ENCODE peak calls at places on chromosomes 16 and 17, in eight cellular contexts. C is GM20000, L is osteoblast, X is NB4, S is upper lobe of right lung, Y is thyroid gland, M is nephron progenitor cell, W is kidney. N is an unnamed sample.

GRCh38 chr17:37177234-37177633 is 198.6 kb upstream of the C17orf78 start:
- DNase-seq in S (no peak), Y (no peak), L (no peak), C (no peak), W (no peak), M (no peak), X (no peak), N (no peak)

GRCh38 chr16:79564594-79565210 is 35.8 kb downstream of the MAF start:
- DNase-seq in X (no peak), W (no peak), L (no peak), S (no peak), Y (no peak), C (no peak), M (no peak), N (no peak)

GRCh38 chr17:72466199-72466598 is 345.4 kb downstream of the SOX9 start:
- DNase-seq in Y (peak), S (no peak), L (no peak), M (no peak), W (peak), X (no peak), C (peak), N (peak)

GRCh38 chr17:61482467-61482866 is 30.2 kb downstream of the TBX4 start:
- DNase-seq in S (no peak), C (no peak), L (no peak), Y (no peak), W (peak), M (no peak), X (no peak), N (no peak)

GRCh38 chr16:10919003-10919351 is 23.3 kb downstream of the DEXI start:
- DNase-seq in X (no peak), L (no peak), S (no peak), C (no peak), W (no peak), M (no peak), Y (no peak), N (no peak)

GRCh38 chr16:50166511-50167500 is 13.7 kb downstream of the TENT4B start:
- DNase-seq in Y (no peak), C (no peak), X (peak), S (no peak), W (no peak), L (no peak), M (no peak), N (no peak)

GRCh38 chr16:35134471-35134870 is 1675.1 kb downstream of the TP53TG3F start:
- DNase-seq in W (no peak), S (no peak), X (no peak), L (no peak), M (no peak), C (no peak), Y (no peak), N (no peak)

GRCh38 chr17:9878361-9878760 is 26.7 kb downstream of the RCVRN start:
- DNase-seq in C (no peak), X (no peak), W (no peak), S (no peak), M (no peak), Y (no peak), L (no peak), N (no peak)

GRCh38 chr16:67459066-67459857 is 21.7 kb downstream of the ATP6V0D1 start:
- DNase-seq in S (peak), W (no peak), C (no peak), M (peak), Y (peak), X (no peak), L (peak), N (no peak)

GRCh38 chr17:45149669-45150603 is 1.7 kb downstream of the HEXIM1 start:
- DNase-seq in L (peak), S (peak), M (peak), Y (peak), X (peak), C (no peak), W (peak), N (no peak)

GRCh38 chr17:31550389-31551056 is 159.0 kb downstream of the RAB11FIP4 start:
- DNase-seq in L (no peak), W (no peak), X (no peak), Y (peak), M (no peak), S (no peak), C (no peak), N (no peak)

GRCh38 chr16:67244387-67245188 is 2.7 kb downstream of the FHOD1 start:
- DNase-seq in S (peak), M (no peak), X (peak), L (peak), Y (peak), C (peak), W (peak), N (peak)

GRCh38 chr17:55420776-55421178 is 858 bp downstream of the MMD start:
- DNase-seq in W (peak), M (peak), X (peak), S (peak), Y (peak), L (peak), C (peak), N (no peak)
- TF ChIP-seq CTCF in W (no peak), M (no peak), X (no peak), S (no peak), Y (no peak), L (no peak), C (no peak), N (no peak)

GRCh38 chr17:32593003-32593402 is 106.2 kb downstream of the CDK5R1 start:
- DNase-seq in M (no peak), X (no peak), Y (no peak), C (no peak), S (no peak), W (no peak), L (no peak), N (no peak)
- TF ChIP-seq CTCF in M (no peak), X (no peak), Y (no peak), C (no peak), S (no peak), W (no peak), L (no peak), N (no peak)

GRCh38 chr16:4499196-4499555 is 23.0 kb downstream of the HMOX2 start:
- DNase-seq in Y (no peak), C (no peak), S (no peak), X (no peak), L (no peak), W (no peak), M (no peak), N (no peak)
- TF ChIP-seq CTCF in Y (no peak), C (no peak), S (no peak), X (no peak), L (no peak), W (no peak), M (no peak), N (no peak)

GRCh38 chr16:82530883-82531282 is 95.9 kb upstream of the CDH13 start:
- DNase-seq in Y (no peak), L (no peak), X (no peak), S (no peak), C (no peak), W (no peak), M (no peak), N (no peak)
- TF ChIP-seq CTCF in Y (no peak), L (no peak), X (no peak), S (no peak), C (no peak), W (no peak), M (no peak), N (no peak)

GRCh38 chr17:82257473-82257872 is 16.0 kb downstream of the CSNK1D start:
- DNase-seq in W (no peak), C (peak), Y (no peak), M (no peak), L (peak), S (no peak), X (no peak), N (no peak)
- TF ChIP-seq CTCF in W (no peak), C (no peak), Y (no peak), M (no peak), L (no peak), S (no peak), X (no peak), N (no peak)

DNA sequence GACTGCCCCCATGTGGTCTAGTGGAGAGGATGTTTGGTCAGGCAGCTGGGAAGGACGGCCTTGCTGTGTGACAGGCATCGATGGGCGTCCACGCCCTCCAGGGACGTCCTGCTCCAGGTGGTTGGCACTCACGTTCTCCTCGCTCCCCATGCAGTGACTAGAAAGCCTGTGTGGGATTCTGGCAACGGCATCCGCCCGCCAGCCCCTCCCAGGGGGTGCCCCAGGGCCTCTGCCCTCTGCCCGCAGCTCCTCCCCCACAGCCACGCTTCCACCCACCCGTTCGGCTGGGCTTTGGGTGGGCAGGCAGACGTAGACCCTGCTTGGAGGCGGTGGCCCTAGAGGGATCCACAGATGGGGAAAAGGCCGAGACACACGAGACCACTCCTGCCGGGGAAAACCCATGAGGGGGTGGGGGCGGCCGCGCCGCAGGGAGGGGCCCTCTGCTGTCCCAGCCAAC is 4.7 kb upstream of the IL17C start:
- DNase-seq in L (peak), C (peak), W (peak), Y (peak), S (peak), M (peak), X (peak), N (no peak)
- TF ChIP-seq CTCF in L (peak), C (no peak), W (peak), Y (no peak), S (peak), M (peak), X (peak), N (peak)

DNA sequence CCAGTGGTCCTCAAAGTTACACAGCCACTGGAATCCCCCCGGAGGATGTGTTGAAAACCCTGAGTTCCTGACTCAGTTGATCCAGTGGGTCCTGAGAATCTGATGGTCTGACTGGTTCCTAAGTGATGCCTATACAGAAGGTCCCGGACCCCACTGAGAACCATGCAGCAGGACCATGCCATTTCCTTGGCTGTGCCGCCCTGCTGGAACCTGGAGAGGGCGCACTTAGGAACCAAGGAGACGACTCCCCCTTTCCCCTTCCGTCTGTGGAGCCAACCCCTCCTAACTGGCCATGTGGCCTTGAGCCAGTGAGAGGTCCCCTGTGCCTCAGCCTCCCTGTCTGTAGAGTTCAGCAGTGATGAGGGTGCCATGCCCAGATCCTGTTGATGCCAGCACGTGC is 22.0 kb downstream of the C16orf74 start:
- DNase-seq in S (no peak), Y (no peak), W (no peak), L (peak), C (no peak), X (peak), M (no peak), N (no peak)
- TF ChIP-seq CTCF in S (no peak), Y (no peak), W (no peak), L (peak), C (peak), X (peak), M (no peak), N (peak)

DNA sequence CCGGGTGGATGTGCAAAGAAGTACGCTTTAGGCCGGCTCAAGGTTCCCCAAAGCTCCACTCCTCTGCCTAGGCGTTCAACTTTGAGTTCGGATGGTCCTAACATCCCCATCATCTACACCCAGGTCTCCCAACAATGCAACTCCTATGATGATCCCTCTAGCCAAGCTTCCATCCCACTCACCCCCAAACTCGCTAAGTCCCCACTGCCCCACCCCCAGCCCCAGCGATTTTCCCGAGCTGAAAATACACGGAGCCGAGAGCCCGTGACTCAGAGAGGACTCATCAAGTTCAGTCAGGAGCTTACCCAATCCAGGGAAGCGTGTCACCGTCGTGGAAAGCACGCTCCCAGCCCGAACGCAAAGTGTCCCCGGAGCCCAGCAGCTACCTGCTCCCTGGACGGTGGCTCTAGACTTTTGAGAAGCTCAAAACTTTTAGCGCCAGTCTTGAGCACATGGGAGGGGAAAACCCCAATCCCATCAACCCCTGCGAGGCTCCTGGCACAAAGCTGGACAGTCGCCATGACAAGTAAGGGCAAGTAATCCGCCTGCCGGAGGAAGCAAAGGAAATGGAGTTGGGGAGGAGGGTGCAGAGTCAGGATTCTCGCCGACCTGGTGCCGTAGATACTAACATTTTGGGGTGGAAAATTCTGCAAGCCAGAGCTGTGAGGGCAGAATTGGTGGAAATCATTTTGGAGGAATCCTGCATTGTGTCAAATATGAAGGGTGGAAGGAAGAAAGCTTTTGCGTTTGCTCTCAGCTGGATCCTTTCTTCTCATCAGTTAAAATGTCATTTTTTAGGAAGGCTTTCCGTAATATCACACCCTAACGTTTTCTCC is at the start of gene TP53:
- DNase-seq in C (peak), S (peak), M (peak), L (no peak), Y (peak), X (peak), W (peak), N (peak)
- TF ChIP-seq CTCF in C (no peak), S (no peak), M (no peak), L (no peak), Y (no peak), X (no peak), W (peak), N (no peak)

GRCh38 chr17:21545051-21545450 is 147.3 kb upstream of the KCNJ18 start:
- DNase-seq in Y (no peak), X (peak), S (no peak), M (no peak), L (no peak), W (no peak), C (no peak), N (no peak)
- TF ChIP-seq CTCF in Y (no peak), X (no peak), S (no peak), M (no peak), L (no peak), W (no peak), C (no peak), N (no peak)

N was measured in GM12864.